ENCODE peak calls at places on chromosome 10, in four cellular contexts. One of them, this sample, is unnamed. For H3K4me1, the result is how much of the 10 kb centered on the place peaks cover.

GRCh38 chr10:79292789-79293746 is 54.2 kb upstream of the PPIF start:
- DNase-seq in suprapubic skin: no peak
- DNase-seq in sigmoid colon: no peak
- DNase-seq in body of pancreas: no peak
- DNase-seq in this sample: peak

GRCh38 chr10:46006219-46006618 is 24.2 kb downstream of the NCOA4 start:
- DNase-seq in body of pancreas: no peak
- DNase-seq in sigmoid colon: no peak
- DNase-seq in suprapubic skin: no peak
- DNase-seq in this sample: no peak

GRCh38 chr10:132518572-132519381 is 18.8 kb upstream of the INPP5A start:
- DNase-seq in body of pancreas: peak
- DNase-seq in sigmoid colon: no peak
- DNase-seq in suprapubic skin: no peak
- DNase-seq in this sample: peak

GRCh38 chr10:125283191-125283590 is 122.8 kb upstream of the CTBP2 start:
- DNase-seq in sigmoid colon: no peak
- DNase-seq in suprapubic skin: no peak
- DNase-seq in body of pancreas: no peak
- DNase-seq in this sample: no peak

GRCh38 chr10:71408436-71409225 is 11.9 kb downstream of the CDH23 start:
- DNase-seq in body of pancreas: no peak
- DNase-seq in sigmoid colon: no peak
- DNase-seq in suprapubic skin: peak
- DNase-seq in this sample: no peak

GRCh38 chr10:97047788-97048187 is 138.0 kb downstream of the SLIT1 start:
- DNase-seq in sigmoid colon: no peak
- DNase-seq in suprapubic skin: no peak
- DNase-seq in body of pancreas: no peak
- DNase-seq in this sample: no peak

GRCh38 chr10:9302142-9302746 is 1247.8 kb downstream of the GATA3 start:
- DNase-seq in sigmoid colon: no peak
- DNase-seq in body of pancreas: peak
- DNase-seq in suprapubic skin: no peak
- DNase-seq in this sample: no peak

GRCh38 chr10:67914777-67915340 is 30.4 kb downstream of the SIRT1 start:
- DNase-seq in body of pancreas: no peak
- DNase-seq in sigmoid colon: no peak
- DNase-seq in suprapubic skin: no peak
- DNase-seq in this sample: no peak

GRCh38 chr10:133401981-133402725 is 8.2 kb downstream of the MTG1 start:
- DNase-seq in sigmoid colon: peak
- DNase-seq in body of pancreas: no peak
- DNase-seq in suprapubic skin: no peak
- DNase-seq in this sample: no peak

DNA sequence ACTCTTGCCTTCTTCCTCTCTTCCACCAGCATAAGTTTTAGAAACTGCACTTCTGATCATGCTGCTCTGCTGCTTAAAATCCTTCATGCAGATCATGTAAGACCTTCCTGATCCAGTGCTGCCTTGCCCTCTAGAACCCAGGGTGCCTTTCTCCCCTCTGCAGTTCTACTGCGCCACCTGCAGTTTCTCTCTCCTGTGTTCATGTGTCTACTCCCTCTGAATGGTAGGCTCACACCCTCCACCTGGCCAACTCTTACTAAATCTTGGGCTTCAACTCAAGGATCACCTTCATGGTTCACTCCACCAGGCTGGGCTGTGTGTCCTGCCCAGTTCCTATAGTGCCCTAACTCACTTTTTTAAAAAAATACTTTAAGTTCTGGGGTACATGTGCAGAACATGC is 174.6 kb upstream of the ITGB1 start:
- DNase-seq in body of pancreas: no peak
- DNase-seq in suprapubic skin: no peak
- DNase-seq in sigmoid colon: no peak
- DNase-seq in this sample: peak
- H3K4me1 ChIP-seq in body of pancreas: under half
- H3K4me1 ChIP-seq in suprapubic skin: under half
- H3K4me1 ChIP-seq in sigmoid colon: under half
- H3K4me1 ChIP-seq in this sample: under half

DNA sequence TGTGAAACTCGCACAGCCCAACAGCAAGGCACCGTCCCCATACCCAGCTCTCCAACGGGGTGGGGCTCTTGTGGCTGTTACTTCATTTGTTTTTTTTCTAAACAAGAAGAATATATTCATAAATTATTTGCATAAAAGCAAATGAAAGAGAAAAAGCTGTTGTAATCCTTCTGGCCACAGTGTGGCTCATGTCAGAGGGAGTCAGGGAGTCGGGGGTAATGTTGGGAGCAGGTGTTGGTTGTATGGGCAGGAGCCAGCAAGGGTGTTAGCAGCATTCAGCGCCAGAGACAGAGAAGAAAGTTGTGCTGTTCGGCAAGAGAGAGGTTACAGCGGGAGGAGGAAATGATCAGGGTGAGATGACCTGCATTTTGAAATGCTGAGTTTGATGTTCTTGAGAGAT is 13.3 kb downstream of the PFKP start:
- DNase-seq in body of pancreas: no peak
- DNase-seq in suprapubic skin: no peak
- DNase-seq in sigmoid colon: peak
- DNase-seq in this sample: peak
- TF ChIP-seq CTCF in body of pancreas: peak
- TF ChIP-seq CTCF in suprapubic skin: no peak
- TF ChIP-seq CTCF in sigmoid colon: no peak
- TF ChIP-seq CTCF in this sample: no peak

GRCh38 chr10:784377-784758 is 94.9 kb upstream of the DIP2C start:
- DNase-seq in sigmoid colon: no peak
- DNase-seq in suprapubic skin: peak
- DNase-seq in body of pancreas: peak
- DNase-seq in this sample: peak
- H3K4me3 ChIP-seq in sigmoid colon: peak
- H3K4me3 ChIP-seq in suprapubic skin: peak
- H3K4me3 ChIP-seq in body of pancreas: peak
- H3K4me3 ChIP-seq in this sample: peak

DNA sequence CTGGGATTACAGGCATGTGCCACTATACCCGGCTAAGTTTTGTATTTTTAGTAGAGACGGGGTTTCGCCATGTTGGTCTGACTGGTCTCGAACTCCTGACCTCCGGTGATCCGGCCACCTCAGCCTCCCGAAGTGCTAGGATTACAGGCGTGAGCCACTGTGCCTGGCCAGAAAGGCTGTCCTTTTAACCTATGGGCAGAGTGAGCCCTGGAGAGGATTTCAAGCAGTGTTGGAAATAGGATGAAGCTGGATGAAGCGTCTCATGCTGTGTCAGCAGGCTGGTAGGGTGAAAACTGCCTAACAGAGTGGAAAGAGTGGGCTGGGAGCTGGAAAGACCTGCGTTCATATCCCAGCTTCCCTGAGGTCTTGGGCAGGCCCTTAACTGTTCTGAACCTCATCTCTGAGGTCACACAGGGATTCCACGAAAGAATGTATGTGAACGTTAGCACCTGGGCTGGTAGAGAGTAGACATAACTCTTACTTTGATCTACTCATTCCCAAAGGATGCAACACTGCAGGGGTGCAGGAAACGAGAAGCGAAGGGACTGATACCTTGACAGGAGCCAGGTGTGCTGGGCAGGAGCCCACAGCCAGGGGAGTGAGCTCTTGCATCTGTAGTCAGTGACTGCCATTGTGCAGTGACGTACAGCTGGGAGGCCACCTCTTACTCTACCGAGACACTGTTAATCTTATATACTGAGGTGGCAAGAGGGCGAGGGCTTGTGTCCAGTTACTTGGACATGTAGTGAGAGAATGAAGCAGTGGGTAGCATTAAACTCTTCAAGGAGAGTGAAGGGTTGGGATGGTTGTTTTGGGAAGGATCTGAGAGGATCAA is 34.2 kb downstream of the WBP1L start:
- DNase-seq in sigmoid colon: no peak
- DNase-seq in body of pancreas: no peak
- DNase-seq in suprapubic skin: no peak
- DNase-seq in this sample: peak
- H3K4me1 ChIP-seq in sigmoid colon: half or more
- H3K4me1 ChIP-seq in body of pancreas: half or more
- H3K4me1 ChIP-seq in suprapubic skin: half or more
- H3K4me1 ChIP-seq in this sample: half or more

GRCh38 chr10:124073642-124074377 is 19.6 kb downstream of the CHST15 start:
- DNase-seq in sigmoid colon: no peak
- DNase-seq in suprapubic skin: no peak
- DNase-seq in body of pancreas: no peak
- DNase-seq in this sample: no peak
- TF ChIP-seq CTCF in sigmoid colon: no peak
- TF ChIP-seq CTCF in suprapubic skin: no peak
- TF ChIP-seq CTCF in body of pancreas: no peak
- TF ChIP-seq CTCF in this sample: no peak

GRCh38 chr10:127034790-127035189 is 129.6 kb downstream of the DOCK1 start:
- DNase-seq in sigmoid colon: no peak
- DNase-seq in body of pancreas: no peak
- DNase-seq in suprapubic skin: no peak
- DNase-seq in this sample: no peak
- H3K4me3 ChIP-seq in sigmoid colon: no peak
- H3K4me3 ChIP-seq in body of pancreas: no peak
- H3K4me3 ChIP-seq in suprapubic skin: no peak
- H3K4me3 ChIP-seq in this sample: no peak

DNA sequence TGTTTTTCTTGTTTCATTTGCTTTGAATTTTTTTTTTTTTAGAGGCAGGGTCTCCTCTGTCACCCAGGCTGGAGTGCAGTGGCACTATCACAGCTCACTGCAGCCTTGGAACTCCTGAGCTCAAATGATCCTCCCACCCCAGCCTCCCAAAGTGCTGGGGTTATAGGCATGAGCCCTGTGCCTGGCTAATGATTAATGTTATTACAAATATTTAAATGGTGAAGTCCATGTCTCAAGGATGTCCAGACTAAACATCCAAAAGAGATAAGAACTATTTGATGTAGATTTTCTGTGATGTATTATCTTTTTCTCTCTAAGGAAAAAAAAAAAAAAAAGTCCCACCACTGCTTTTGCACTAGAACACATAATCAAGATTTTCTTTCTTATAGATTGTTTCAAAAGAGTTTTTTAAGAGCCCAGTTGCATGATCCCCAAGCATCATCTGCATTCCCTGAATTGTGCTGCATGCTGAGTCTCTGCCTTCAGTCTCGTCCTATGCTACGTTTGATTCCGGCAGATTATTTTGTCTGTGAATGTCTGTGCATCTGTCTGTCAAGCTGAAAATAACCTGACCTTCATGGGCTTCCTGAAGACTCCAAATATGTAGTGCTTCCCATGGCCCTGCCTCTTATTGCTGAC is 33.4 kb downstream of the MACROH2A2 start:
- DNase-seq in body of pancreas: no peak
- DNase-seq in suprapubic skin: no peak
- DNase-seq in sigmoid colon: no peak
- DNase-seq in this sample: peak
- H3K4me1 ChIP-seq in body of pancreas: under half
- H3K4me1 ChIP-seq in suprapubic skin: under half
- H3K4me1 ChIP-seq in sigmoid colon: under half
- H3K4me1 ChIP-seq in this sample: half or more

DNA sequence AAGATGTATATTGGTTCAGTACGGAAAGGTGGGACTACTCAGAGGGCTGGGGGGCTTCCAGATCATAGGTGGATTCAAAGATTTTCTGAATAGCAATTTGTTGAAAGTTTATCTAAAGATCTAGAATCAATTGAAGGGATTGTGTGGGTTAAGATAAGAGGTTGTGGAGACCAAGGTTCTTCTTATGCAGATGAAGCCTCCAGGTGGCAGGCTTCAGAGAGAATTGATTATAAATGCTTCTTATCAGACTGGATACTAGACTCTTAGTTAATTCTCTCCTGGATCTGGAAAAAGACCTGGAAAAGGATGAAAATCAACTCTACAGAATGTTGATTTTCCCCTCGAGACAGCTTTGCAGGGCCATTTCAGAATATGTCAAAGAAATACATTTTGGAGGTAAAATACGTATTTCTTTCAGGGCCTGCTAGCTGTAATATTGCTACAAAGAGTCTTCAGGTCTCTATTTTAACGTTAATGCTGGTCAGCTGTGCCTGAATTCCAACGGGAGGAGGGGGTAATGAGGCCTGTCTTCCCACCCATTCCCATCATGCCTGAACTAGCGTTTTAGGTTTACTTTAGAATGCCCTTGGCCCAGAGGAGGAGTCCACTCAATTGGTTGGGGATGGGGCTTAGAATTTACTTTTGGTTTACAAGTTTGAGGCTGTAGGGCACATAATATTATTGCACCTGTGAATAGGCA is 12.8 kb upstream of the GPR15LG start:
- DNase-seq in sigmoid colon: no peak
- DNase-seq in body of pancreas: no peak
- DNase-seq in suprapubic skin: no peak
- DNase-seq in this sample: no peak
- TF ChIP-seq CTCF in sigmoid colon: no peak
- TF ChIP-seq CTCF in body of pancreas: no peak
- TF ChIP-seq CTCF in suprapubic skin: no peak
- TF ChIP-seq CTCF in this sample: no peak

This sample was measured in Caco-2.